ENCODE peak calls at places on chromosomes 4 and X, in seven cellular contexts. C is small intestine, G is brain microvascular endothelial cell, X is IMR-90, D is mammary epithelial cell, B is SK-N-SH, L is fibroblast of mammary gland. S is an unnamed sample.

GRCh38 chr4:128349921-128350320 is 62.3 kb upstream of the PGRMC2 start:
- DNase-seq in C (no peak), G (peak; percentile 81), X (peak; percentile 97), D (no peak), B (no peak), L (peak; percentile 87), S (no peak)

GRCh38 chr4:83219344-83219990 is 65.1 kb downstream of the COQ2 start:
- DNase-seq in C (peak; percentile 35), G (no peak), X (no peak), D (peak; percentile 86), B (no peak), L (peak; percentile 15), S (no peak)

GRCh38 chr4:78057135-78057599 is at the start of gene FRAS1:
- DNase-seq in C (peak; percentile 9), G (peak; percentile 14), X (no peak), D (peak; percentile 27), B (peak; percentile 73), L (peak; percentile 27), S (peak; percentile 65)

GRCh38 chr4:149741186-149741831 is 74.3 kb downstream of the IQCM start:
- DNase-seq in C (no peak), G (no peak), X (no peak), D (no peak), B (no peak), L (no peak), S (no peak)

GRCh38 chr4:77120888-77121508 is 36.0 kb upstream of the CCNG2 start:
- DNase-seq in C (peak; percentile 21), G (no peak), X (no peak), D (no peak), B (no peak), L (peak; percentile 21), S (no peak)

GRCh38 chrX:25144043-25144940 is 128.5 kb upstream of the ARX start:
- DNase-seq in C (peak; percentile 28), G (peak; percentile 49), X (peak; percentile 64), D (peak; percentile 15), B (peak; percentile 51), L (peak; percentile 62), S (peak; percentile 80)

GRCh38 chrX:47384502-47384901 is 14.1 kb downstream of the ZNF157 start:
- DNase-seq in C (peak; percentile 74), G (peak; percentile 32), X (peak; percentile 57), D (peak; percentile 56), B (peak; percentile 54), L (peak; percentile 64), S (peak; percentile 51)

GRCh38 chr4:2755821-2756690 is at the start of gene TNIP2:
- DNase-seq in C (peak; percentile 87), G (peak; percentile 53), X (peak; percentile 73), D (peak; percentile 81), B (peak; percentile 100), L (peak; percentile 73), S (peak; percentile 96)

GRCh38 chrX:12011075-12011474 is 127.2 kb upstream of the FRMPD4 start:
- DNase-seq in C (no peak), G (peak; percentile 39), X (peak; percentile 81), D (peak; percentile 85), B (no peak), L (peak; percentile 68), S (no peak)

GRCh38 chr4:165384608-165385007 is 5.8 kb downstream of the CPE start:
- DNase-seq in C (no peak), G (no peak), X (peak; percentile 11), D (no peak), B (peak; percentile 66), L (peak; percentile 86), S (no peak)

GRCh38 chrX:136636121-136636520 is 11.8 kb upstream of the CD40LG start:
- DNase-seq in C (no peak), G (no peak), X (no peak), D (no peak), B (no peak), L (no peak), S (no peak)

GRCh38 chrX:15143050-15143824 is 126.6 kb downstream of the ASB9 start:
- DNase-seq in C (peak; percentile 61), G (peak; percentile 9), X (peak; percentile 45), D (peak; percentile 34), B (peak; percentile 45), L (peak; percentile 42), S (peak; percentile 33)

GRCh38 chrX:77899081-77899828 is at the start of gene COX7B:
- DNase-seq in C (peak; percentile 95), G (peak; percentile 91), X (peak; percentile 96), D (peak; percentile 91), B (peak; percentile 70), L (peak; percentile 96), S (no peak)

GRCh38 chrX:30572678-30573077 is 4.9 kb downstream of the TASL start:
- DNase-seq in C (no peak), G (no peak), X (no peak), D (no peak), B (no peak), L (no peak), S (no peak)

GRCh38 chr4:38856046-38856445 is 571 bp downstream of the TLR6 start:
- DNase-seq in C (no peak), G (no peak), X (no peak), D (peak; percentile 12), B (no peak), L (no peak), S (no peak)

GRCh38 chrX:2697741-2698294 is 6.7 kb downstream of the CD99 start:
- DNase-seq in C (peak; percentile 13), G (no peak), X (peak; percentile 74), D (no peak), B (no peak), L (peak; percentile 60), S (no peak)

GRCh38 chr4:6562931-6563901 is 11.8 kb upstream of the MAN2B2 start:
- DNase-seq in C (no peak), G (no peak), X (no peak), D (peak; percentile 28), B (peak; percentile 86), L (no peak), S (no peak)

GRCh38 chr4:96379524-96379923 is 539.6 kb downstream of the PDHA2 start:
- DNase-seq in C (no peak), G (no peak), X (no peak), D (no peak), B (peak; percentile 57), L (no peak), S (no peak)

GRCh38 chr4:113383111-113383785 is 333.8 kb downstream of the ANK2 start:
- DNase-seq in C (no peak), G (peak; percentile 25), X (peak; percentile 67), D (peak; percentile 17), B (no peak), L (peak; percentile 93), S (no peak)

GRCh38 chr4:166675411-166675810 is 558.9 kb downstream of the SPOCK3 start:
- DNase-seq in C (no peak), G (peak; percentile 65), X (no peak), D (peak; percentile 71), B (no peak), L (peak; percentile 23), S (no peak)

GRCh38 chrX:30504309-30504708 is 73.3 kb downstream of the TASL start:
- DNase-seq in C (peak; percentile 13), G (no peak), X (peak; percentile 41), D (peak; percentile 8), B (peak; percentile 8), L (peak; percentile 51), S (no peak)

GRCh38 chr4:11013265-11013664 is 328.7 kb upstream of the CLNK start:
- DNase-seq in C (no peak), G (no peak), X (no peak), D (no peak), B (no peak), L (no peak), S (no peak)
- H3K4me3 ChIP-seq in C (no peak overlapping the region), G (no peak overlapping the region), X (no peak overlapping the region), D (no peak overlapping the region), B (no peak overlapping the region), L (no peak overlapping the region), S (no peak overlapping the region)

DNA sequence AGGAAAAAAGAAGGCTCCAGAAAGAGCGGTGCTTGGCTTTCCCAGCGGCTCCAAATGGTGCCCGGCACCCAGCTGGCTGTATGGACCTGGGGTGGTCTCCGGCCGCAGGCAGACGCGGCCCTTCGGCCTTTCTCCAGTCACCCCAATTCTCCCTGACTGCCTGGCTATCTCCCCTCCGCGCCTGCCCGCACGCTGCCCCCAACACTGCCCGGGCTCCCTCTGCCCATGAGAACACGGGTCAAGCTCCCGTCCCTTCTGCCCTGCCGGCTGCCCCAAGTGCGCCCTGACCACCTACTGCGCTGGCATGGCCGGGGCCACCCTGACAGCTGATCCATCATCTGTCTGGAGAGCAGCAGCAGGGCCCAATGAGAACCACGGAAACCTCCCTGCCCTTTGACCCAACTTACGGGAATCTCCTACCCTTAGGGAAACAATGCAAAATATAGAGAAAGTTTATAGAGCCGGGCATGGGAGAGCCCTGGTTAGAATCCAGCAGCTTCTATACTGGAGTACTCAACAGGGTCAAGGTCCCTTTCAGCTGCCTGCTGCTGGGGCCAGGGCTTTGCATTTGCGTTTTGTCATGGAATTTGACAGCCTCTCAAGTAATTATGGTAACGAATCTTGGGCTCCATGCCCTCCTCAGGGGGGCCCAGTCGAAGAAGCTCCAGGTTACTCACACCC is 1.2 kb upstream of the FAM3A start:
- DNase-seq in C (peak; percentile 51), G (no peak), X (no peak), D (no peak), B (no peak), L (no peak), S (peak; percentile 67)
- H3K4me3 ChIP-seq in C (no peak overlapping the region), G (no peak overlapping the region), X (no peak overlapping the region), D (no peak overlapping the region), B (no peak overlapping the region), L (no peak overlapping the region), S (no peak overlapping the region)

DNA sequence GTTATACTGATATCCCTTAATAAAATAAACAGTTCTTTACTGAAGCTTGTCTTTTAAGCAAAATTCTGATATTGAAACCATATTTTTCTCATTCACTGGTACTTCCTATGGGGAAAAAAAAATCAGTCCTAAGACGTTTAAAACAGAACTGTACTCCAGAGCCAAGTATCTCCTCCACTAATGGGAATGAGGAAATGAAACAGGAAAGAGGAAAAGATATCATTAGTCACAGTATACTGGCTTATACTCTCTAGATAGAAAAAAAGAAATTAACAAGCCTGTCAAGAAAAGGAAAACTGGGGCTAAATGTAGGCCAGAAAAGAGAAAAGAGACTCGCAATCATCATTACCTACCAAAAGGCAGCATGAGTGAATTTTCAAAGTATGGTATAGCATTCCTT is 252.7 kb downstream of the CENPC start:
- DNase-seq in C (no peak), G (no peak), X (no peak), D (no peak), B (no peak), L (no peak), S (no peak)
- H3K4me3 ChIP-seq in C (no peak overlapping the region), G (no peak overlapping the region), X (no peak overlapping the region), D (no peak overlapping the region), B (no peak overlapping the region), L (no peak overlapping the region), S (no peak overlapping the region)

GRCh38 chr4:122766353-122766705 is 33.8 kb downstream of the BBS12 start:
- DNase-seq in C (no peak), G (no peak), X (no peak), D (no peak), B (no peak), L (no peak), S (no peak)

GRCh38 chr4:122765702-122766352 is 33.3 kb downstream of the BBS12 start:
- DNase-seq in C (no peak), G (peak; percentile 95), X (peak; percentile 91), D (peak; percentile 76), B (no peak), L (peak; percentile 92), S (no peak)

GRCh38 chr4:122764071-122764807 is 31.7 kb downstream of the BBS12 start:
- DNase-seq in C (no peak), G (no peak), X (peak; percentile 75), D (no peak), B (no peak), L (peak; percentile 63), S (no peak)

GRCh38 chr4:122762966-122763716 is 30.6 kb downstream of the BBS12 start:
- DNase-seq in C (no peak), G (no peak), X (no peak), D (no peak), B (no peak), L (no peak), S (no peak)

GRCh38 chr4:122764808-122765189 is 32.3 kb downstream of the BBS12 start:
- DNase-seq in C (no peak), G (no peak), X (peak; percentile 92), D (peak; percentile 67), B (no peak), L (peak; percentile 90), S (no peak)
- H3K4me3 ChIP-seq in C (no peak overlapping the region), G (no peak overlapping the region), X (no peak overlapping the region), D (no peak overlapping the region), B (peak overlapping the region; percentile 18), L (peak overlapping the region; percentile 20), S (no peak overlapping the region)

S was measured in right cardiac atrium.